ENCODE peak calls at places on chromosomes 12 and 14, in eight cellular contexts. One of them, this sample, is unnamed.

GRCh38 chr12:100229876-100230275 is 29.3 kb downstream of the ACTR6 start:
- DNase-seq in omental fat pad: no peak
- DNase-seq in CD8-positive, alpha-beta T cell: no peak
- DNase-seq in mucosa of descending colon: no peak
- DNase-seq in psoas muscle: no peak
- DNase-seq in body of pancreas: no peak
- DNase-seq in neural crest cell: no peak
- DNase-seq in CD4-positive, alpha-beta T cell: no peak
- DNase-seq in this sample: no peak

GRCh38 chr14:89165189-89165809 is 251.7 kb downstream of the FOXN3 start:
- DNase-seq in neural crest cell: no peak
- DNase-seq in CD8-positive, alpha-beta T cell: no peak
- DNase-seq in mucosa of descending colon: peak; percentile 27
- DNase-seq in body of pancreas: no peak
- DNase-seq in psoas muscle: no peak
- DNase-seq in CD4-positive, alpha-beta T cell: no peak
- DNase-seq in omental fat pad: no peak
- DNase-seq in this sample: no peak

GRCh38 chr14:28653521-28653920 is 113.1 kb upstream of the FOXG1 start:
- DNase-seq in mucosa of descending colon: no peak
- DNase-seq in neural crest cell: no peak
- DNase-seq in body of pancreas: no peak
- DNase-seq in omental fat pad: no peak
- DNase-seq in CD8-positive, alpha-beta T cell: no peak
- DNase-seq in CD4-positive, alpha-beta T cell: no peak
- DNase-seq in psoas muscle: no peak
- DNase-seq in this sample: no peak

GRCh38 chr14:54985156-54985555 is 41.7 kb downstream of the WDHD1 start:
- DNase-seq in mucosa of descending colon: no peak
- DNase-seq in omental fat pad: no peak
- DNase-seq in body of pancreas: no peak
- DNase-seq in neural crest cell: no peak
- DNase-seq in CD8-positive, alpha-beta T cell: no peak
- DNase-seq in psoas muscle: no peak
- DNase-seq in CD4-positive, alpha-beta T cell: no peak
- DNase-seq in this sample: no peak

GRCh38 chr12:121787063-121787774 is 6.3 kb downstream of the RHOF start:
- DNase-seq in neural crest cell: no peak
- DNase-seq in psoas muscle: no peak
- DNase-seq in omental fat pad: no peak
- DNase-seq in body of pancreas: no peak
- DNase-seq in mucosa of descending colon: peak; percentile 55
- DNase-seq in CD8-positive, alpha-beta T cell: peak; percentile 70
- DNase-seq in CD4-positive, alpha-beta T cell: peak; percentile 56
- DNase-seq in this sample: no peak

GRCh38 chr12:110741371-110741770 is 1.3 kb downstream of the PPP1CC start:
- DNase-seq in body of pancreas: no peak
- DNase-seq in mucosa of descending colon: peak; percentile 40
- DNase-seq in omental fat pad: no peak
- DNase-seq in CD4-positive, alpha-beta T cell: no peak
- DNase-seq in neural crest cell: no peak
- DNase-seq in CD8-positive, alpha-beta T cell: peak; percentile 33
- DNase-seq in psoas muscle: no peak
- DNase-seq in this sample: no peak

GRCh38 chr12:607541-608001 is 55.7 kb downstream of the NINJ2 start:
- DNase-seq in omental fat pad: no peak
- DNase-seq in CD4-positive, alpha-beta T cell: no peak
- DNase-seq in mucosa of descending colon: no peak
- DNase-seq in body of pancreas: peak; percentile 30
- DNase-seq in CD8-positive, alpha-beta T cell: no peak
- DNase-seq in neural crest cell: no peak
- DNase-seq in psoas muscle: peak; percentile 61
- DNase-seq in this sample: no peak

GRCh38 chr14:44149597-44149996 is 357.5 kb downstream of the FSCB start:
- DNase-seq in CD4-positive, alpha-beta T cell: no peak
- DNase-seq in neural crest cell: peak; percentile 32
- DNase-seq in body of pancreas: no peak
- DNase-seq in psoas muscle: no peak
- DNase-seq in CD8-positive, alpha-beta T cell: no peak
- DNase-seq in omental fat pad: no peak
- DNase-seq in mucosa of descending colon: peak; percentile 8
- DNase-seq in this sample: no peak

GRCh38 chr12:100348657-100349454 is 8.0 kb upstream of the SLC17A8 start:
- DNase-seq in mucosa of descending colon: no peak
- DNase-seq in CD4-positive, alpha-beta T cell: no peak
- DNase-seq in body of pancreas: no peak
- DNase-seq in psoas muscle: no peak
- DNase-seq in CD8-positive, alpha-beta T cell: no peak
- DNase-seq in omental fat pad: no peak
- DNase-seq in neural crest cell: no peak
- DNase-seq in this sample: no peak

GRCh38 chr12:27343255-27344000 is 10.8 kb downstream of the BMAL2 start:
- DNase-seq in CD8-positive, alpha-beta T cell: no peak
- DNase-seq in body of pancreas: no peak
- DNase-seq in mucosa of descending colon: no peak
- DNase-seq in psoas muscle: no peak
- DNase-seq in neural crest cell: no peak
- DNase-seq in CD4-positive, alpha-beta T cell: no peak
- DNase-seq in omental fat pad: no peak
- DNase-seq in this sample: no peak

GRCh38 chr12:12585115-12585862 is 22.6 kb upstream of the DUSP16 start:
- DNase-seq in CD4-positive, alpha-beta T cell: no peak
- DNase-seq in CD8-positive, alpha-beta T cell: no peak
- DNase-seq in body of pancreas: no peak
- DNase-seq in omental fat pad: no peak
- DNase-seq in mucosa of descending colon: no peak
- DNase-seq in psoas muscle: no peak
- DNase-seq in neural crest cell: no peak
- DNase-seq in this sample: no peak

GRCh38 chr12:52312086-52312485 is 9.1 kb downstream of the KRT83 start:
- DNase-seq in omental fat pad: no peak
- DNase-seq in body of pancreas: no peak
- DNase-seq in psoas muscle: no peak
- DNase-seq in mucosa of descending colon: no peak
- DNase-seq in CD8-positive, alpha-beta T cell: no peak
- DNase-seq in neural crest cell: no peak
- DNase-seq in CD4-positive, alpha-beta T cell: no peak
- DNase-seq in this sample: no peak

GRCh38 chr14:56417173-56417572 is 162.4 kb upstream of the TMEM260 start:
- DNase-seq in mucosa of descending colon: no peak
- DNase-seq in body of pancreas: no peak
- DNase-seq in psoas muscle: no peak
- DNase-seq in CD8-positive, alpha-beta T cell: no peak
- DNase-seq in neural crest cell: no peak
- DNase-seq in CD4-positive, alpha-beta T cell: no peak
- DNase-seq in omental fat pad: no peak
- DNase-seq in this sample: no peak

GRCh38 chr12:49854976-49855375 is 12.1 kb upstream of the BCDIN3D start:
- DNase-seq in CD4-positive, alpha-beta T cell: no peak
- DNase-seq in neural crest cell: no peak
- DNase-seq in CD8-positive, alpha-beta T cell: no peak
- DNase-seq in body of pancreas: no peak
- DNase-seq in psoas muscle: no peak
- DNase-seq in omental fat pad: no peak
- DNase-seq in mucosa of descending colon: no peak
- DNase-seq in this sample: no peak

GRCh38 chr14:45065540-45065939 is 18.4 kb upstream of the PRPF39 start:
- DNase-seq in mucosa of descending colon: no peak
- DNase-seq in neural crest cell: no peak
- DNase-seq in omental fat pad: no peak
- DNase-seq in CD8-positive, alpha-beta T cell: no peak
- DNase-seq in psoas muscle: no peak
- DNase-seq in body of pancreas: no peak
- DNase-seq in CD4-positive, alpha-beta T cell: no peak
- DNase-seq in this sample: no peak

GRCh38 chr12:132324841-132325732 is 4.3 kb downstream of the GALNT9 start:
- DNase-seq in mucosa of descending colon: no peak
- DNase-seq in neural crest cell: no peak
- DNase-seq in CD8-positive, alpha-beta T cell: no peak
- DNase-seq in omental fat pad: no peak
- DNase-seq in CD4-positive, alpha-beta T cell: no peak
- DNase-seq in body of pancreas: no peak
- DNase-seq in psoas muscle: peak; percentile 28
- DNase-seq in this sample: no peak

GRCh38 chr14:90503582-90503981 is 106.8 kb downstream of the CALM1 start:
- DNase-seq in neural crest cell: no peak
- DNase-seq in omental fat pad: no peak
- DNase-seq in mucosa of descending colon: peak; percentile 53
- DNase-seq in body of pancreas: peak; percentile 74
- DNase-seq in psoas muscle: peak; percentile 27
- DNase-seq in CD4-positive, alpha-beta T cell: no peak
- DNase-seq in CD8-positive, alpha-beta T cell: no peak
- DNase-seq in this sample: no peak

GRCh38 chr14:77141592-77142288 is at the start of gene ZDHHC22:
- DNase-seq in neural crest cell: no peak
- DNase-seq in body of pancreas: no peak
- DNase-seq in mucosa of descending colon: no peak
- DNase-seq in omental fat pad: no peak
- DNase-seq in CD8-positive, alpha-beta T cell: no peak
- DNase-seq in CD4-positive, alpha-beta T cell: no peak
- DNase-seq in psoas muscle: no peak
- DNase-seq in this sample: no peak

GRCh38 chr12:101552277-101552676 is 42.5 kb upstream of the MYBPC1 start:
- DNase-seq in omental fat pad: no peak
- DNase-seq in psoas muscle: peak; percentile 79
- DNase-seq in mucosa of descending colon: no peak
- DNase-seq in body of pancreas: peak; percentile 29
- DNase-seq in CD8-positive, alpha-beta T cell: no peak
- DNase-seq in neural crest cell: no peak
- DNase-seq in CD4-positive, alpha-beta T cell: no peak
- DNase-seq in this sample: no peak

GRCh38 chr12:24852420-24852819 is 96.5 kb downstream of the BCAT1 start:
- DNase-seq in psoas muscle: no peak
- DNase-seq in neural crest cell: no peak
- DNase-seq in CD8-positive, alpha-beta T cell: no peak
- DNase-seq in CD4-positive, alpha-beta T cell: no peak
- DNase-seq in body of pancreas: no peak
- DNase-seq in omental fat pad: no peak
- DNase-seq in mucosa of descending colon: no peak
- DNase-seq in this sample: no peak

GRCh38 chr12:38507839-38508238 is 191.3 kb downstream of the ALG10B start:
- DNase-seq in omental fat pad: no peak
- DNase-seq in psoas muscle: no peak
- DNase-seq in mucosa of descending colon: no peak
- DNase-seq in CD8-positive, alpha-beta T cell: no peak
- DNase-seq in CD4-positive, alpha-beta T cell: no peak
- DNase-seq in body of pancreas: no peak
- DNase-seq in neural crest cell: no peak
- DNase-seq in this sample: no peak

GRCh38 chr12:38502420-38502819 is 185.8 kb downstream of the ALG10B start:
- DNase-seq in neural crest cell: no peak
- DNase-seq in CD4-positive, alpha-beta T cell: no peak
- DNase-seq in psoas muscle: no peak
- DNase-seq in CD8-positive, alpha-beta T cell: no peak
- DNase-seq in omental fat pad: no peak
- DNase-seq in body of pancreas: no peak
- DNase-seq in mucosa of descending colon: no peak
- DNase-seq in this sample: no peak

DNA sequence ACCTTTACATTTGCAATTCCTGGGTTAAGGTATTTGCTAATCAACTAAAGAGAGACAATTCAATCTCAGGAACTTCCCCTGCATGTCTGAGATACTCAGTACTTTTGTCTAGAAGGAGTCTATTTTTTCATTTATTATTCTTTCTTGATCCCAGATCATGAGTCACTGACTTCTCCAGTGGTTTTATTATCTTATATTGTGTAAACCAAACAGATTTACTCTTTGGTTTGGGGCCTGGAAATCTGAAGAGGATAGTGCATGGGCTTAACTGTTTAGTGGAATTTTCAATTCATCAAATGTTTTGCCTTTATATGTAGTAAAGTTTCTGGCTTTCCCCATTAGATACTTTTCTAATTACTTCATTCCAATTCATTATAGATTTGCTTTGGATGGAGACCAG is 185.4 kb downstream of the ALG10B start:
- DNase-seq in omental fat pad: no peak
- DNase-seq in CD4-positive, alpha-beta T cell: no peak
- DNase-seq in mucosa of descending colon: no peak
- DNase-seq in psoas muscle: no peak
- DNase-seq in CD8-positive, alpha-beta T cell: no peak
- DNase-seq in neural crest cell: no peak
- DNase-seq in body of pancreas: no peak
- DNase-seq in this sample: no peak
- TF ChIP-seq CTCF in omental fat pad: no peak
- TF ChIP-seq CTCF in CD4-positive, alpha-beta T cell: no peak
- TF ChIP-seq CTCF in mucosa of descending colon: no peak
- TF ChIP-seq CTCF in psoas muscle: no peak
- TF ChIP-seq CTCF in CD8-positive, alpha-beta T cell: no peak
- TF ChIP-seq CTCF in neural crest cell: no peak
- TF ChIP-seq CTCF in body of pancreas: no peak
- TF ChIP-seq CTCF in this sample: no peak

GRCh38 chr12:70251226-70251625 is 8.0 kb downstream of the CNOT2 start:
- DNase-seq in neural crest cell: no peak
- DNase-seq in CD4-positive, alpha-beta T cell: no peak
- DNase-seq in mucosa of descending colon: no peak
- DNase-seq in omental fat pad: no peak
- DNase-seq in psoas muscle: no peak
- DNase-seq in body of pancreas: no peak
- DNase-seq in CD8-positive, alpha-beta T cell: no peak
- DNase-seq in this sample: no peak
- TF ChIP-seq CTCF in neural crest cell: no peak
- TF ChIP-seq CTCF in CD4-positive, alpha-beta T cell: no peak
- TF ChIP-seq CTCF in mucosa of descending colon: no peak
- TF ChIP-seq CTCF in omental fat pad: no peak
- TF ChIP-seq CTCF in psoas muscle: no peak
- TF ChIP-seq CTCF in body of pancreas: no peak
- TF ChIP-seq CTCF in CD8-positive, alpha-beta T cell: no peak
- TF ChIP-seq CTCF in this sample: no peak

GRCh38 chr14:39988939-39989338 is 556.7 kb upstream of the FBXO33 start:
- DNase-seq in CD8-positive, alpha-beta T cell: no peak
- DNase-seq in body of pancreas: no peak
- DNase-seq in psoas muscle: no peak
- DNase-seq in omental fat pad: no peak
- DNase-seq in CD4-positive, alpha-beta T cell: no peak
- DNase-seq in mucosa of descending colon: no peak
- DNase-seq in neural crest cell: no peak
- DNase-seq in this sample: no peak
- TF ChIP-seq CTCF in CD8-positive, alpha-beta T cell: no peak
- TF ChIP-seq CTCF in body of pancreas: peak; percentile 37
- TF ChIP-seq CTCF in psoas muscle: peak; percentile 18
- TF ChIP-seq CTCF in omental fat pad: no peak
- TF ChIP-seq CTCF in CD4-positive, alpha-beta T cell: no peak
- TF ChIP-seq CTCF in mucosa of descending colon: no peak
- TF ChIP-seq CTCF in neural crest cell: peak; percentile 79
- TF ChIP-seq CTCF in this sample: peak; percentile 46

DNA sequence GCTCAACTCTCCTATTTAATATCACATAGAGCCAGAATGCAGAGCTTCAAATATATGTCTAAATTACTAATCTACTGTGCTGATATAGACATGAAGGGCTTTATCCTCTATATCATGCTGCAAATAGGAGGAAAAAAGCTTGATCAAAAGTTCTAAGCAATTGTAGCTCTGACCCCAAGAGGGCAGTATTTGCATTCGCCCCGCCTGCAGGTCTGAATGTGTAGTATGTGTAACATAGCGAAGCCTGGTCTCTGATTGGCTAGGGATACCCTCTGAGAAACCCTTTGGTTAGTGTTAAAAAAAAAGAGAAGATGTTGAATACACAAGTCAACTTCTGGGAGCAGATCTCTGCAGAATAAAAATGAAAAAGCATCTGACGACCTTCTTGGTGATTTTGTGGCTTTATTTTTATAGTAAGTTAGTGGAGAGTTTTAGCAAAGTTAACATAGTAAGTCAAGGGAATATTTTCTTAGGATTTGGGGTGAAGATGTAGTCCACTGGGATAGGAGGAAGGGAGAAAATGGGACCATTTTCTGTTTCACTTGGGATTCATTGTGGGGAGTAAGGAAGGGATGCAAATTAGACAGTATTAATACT is 151.6 kb upstream of the OR4E1 start:
- DNase-seq in CD4-positive, alpha-beta T cell: peak; percentile 38
- DNase-seq in CD8-positive, alpha-beta T cell: peak; percentile 18
- DNase-seq in psoas muscle: no peak
- DNase-seq in omental fat pad: no peak
- DNase-seq in mucosa of descending colon: peak; percentile 4
- DNase-seq in body of pancreas: no peak
- DNase-seq in neural crest cell: peak; percentile 4
- DNase-seq in this sample: no peak
- TF ChIP-seq CTCF in CD4-positive, alpha-beta T cell: peak; percentile 76
- TF ChIP-seq CTCF in CD8-positive, alpha-beta T cell: peak; percentile 66
- TF ChIP-seq CTCF in psoas muscle: no peak
- TF ChIP-seq CTCF in omental fat pad: no peak
- TF ChIP-seq CTCF in mucosa of descending colon: no peak
- TF ChIP-seq CTCF in body of pancreas: no peak
- TF ChIP-seq CTCF in neural crest cell: peak; percentile 62
- TF ChIP-seq CTCF in this sample: peak; percentile 10